ENCODE peak calls at places on chromosomes 3 and 15, in five cellular contexts. N, Y, H, P and I are unnamed samples.

GRCh38 chr3:71576966-71577459 is 6.5 kb downstream of the FOXP1 start:
- DNase-seq in N (no peak), Y (no peak), H (no peak), P (no peak), I (peak; percentile 23)

GRCh38 chr3:53846134-53846850 is at the start of the genes CHDH and IL17RB:
- DNase-seq in N (peak; percentile 7), Y (peak; percentile 74), H (no peak), P (peak; percentile 85), I (no peak)

GRCh38 chr15:36808401-36809160 is 229.2 kb downstream of the CDIN1 start:
- DNase-seq in N (no peak), Y (peak; percentile 53), H (no peak), P (no peak), I (no peak)

GRCh38 chr3:42544492-42545283 is 37.1 kb downstream of the SEC22C start:
- DNase-seq in N (no peak), Y (peak; percentile 73), H (no peak), P (no peak), I (no peak)

GRCh38 chr3:150743508-150743907 is 19.5 kb downstream of the SIAH2 start:
- DNase-seq in N (no peak), Y (no peak), H (no peak), P (no peak), I (no peak)

GRCh38 chr3:132283440-132283839 is 33.8 kb upstream of the ACP3 start:
- DNase-seq in N (no peak), Y (no peak), H (no peak), P (peak; percentile 13), I (no peak)

GRCh38 chr3:99577160-99577559 is 61.2 kb upstream of the COL8A1 start:
- DNase-seq in N (no peak), Y (no peak), H (no peak), P (no peak), I (no peak)

GRCh38 chr15:40297356-40297755 is 10.4 kb downstream of the PLCB2 start:
- DNase-seq in N (no peak), Y (no peak), H (no peak), P (no peak), I (no peak)

GRCh38 chr3:155352900-155353490 is 59.5 kb upstream of the STRIT1 start:
- DNase-seq in N (no peak), Y (no peak), H (no peak), P (peak; percentile 41), I (peak; percentile 12)

GRCh38 chr3:107641572-107642307 is 119.0 kb downstream of the BBX start:
- DNase-seq in N (no peak), Y (no peak), H (no peak), P (no peak), I (no peak)

GRCh38 chr3:185649414-185649813 is 63.3 kb downstream of the SENP2 start:
- DNase-seq in N (no peak), Y (no peak), H (no peak), P (no peak), I (no peak)

GRCh38 chr15:48975713-48976419 is 12.1 kb upstream of the SHC4 start:
- DNase-seq in N (peak; percentile 77), Y (peak; percentile 76), H (peak; percentile 42), P (peak; percentile 91), I (peak; percentile 69)

GRCh38 chr3:121998030-121998580 is 23.9 kb downstream of the ILDR1 start:
- DNase-seq in N (no peak), Y (no peak), H (no peak), P (no peak), I (no peak)

GRCh38 chr3:119930286-119930685 is 148.4 kb downstream of the NR1I2 start:
- DNase-seq in N (no peak), Y (no peak), H (no peak), P (no peak), I (no peak)

GRCh38 chr3:14555835-14556234 is 15.7 kb upstream of the GRIP2 start:
- DNase-seq in N (peak; percentile 7), Y (no peak), H (no peak), P (no peak), I (no peak)

GRCh38 chr3:9778102-9778501 is 8.4 kb upstream of the CAMK1 start:
- DNase-seq in N (peak; percentile 57), Y (no peak), H (no peak), P (no peak), I (no peak)

GRCh38 chr15:39075311-39075710 is 505.6 kb upstream of the THBS1 start:
- DNase-seq in N (no peak), Y (no peak), H (no peak), P (no peak), I (no peak)

GRCh38 chr15:79923515-79924169 is 26.8 kb upstream of the MTHFS start:
- DNase-seq in N (peak; percentile 98), Y (peak; percentile 96), H (peak; percentile 99), P (peak; percentile 99), I (peak; percentile 100)

GRCh38 chr3:100335137-100335833 is 728 bp downstream of the NIT2 start:
- DNase-seq in N (peak; percentile 7), Y (no peak), H (no peak), P (peak; percentile 45), I (peak; percentile 25)

GRCh38 chr3:150975992-150976368 is 3.5 kb upstream of the CLRN1 start:
- DNase-seq in N (no peak), Y (no peak), H (no peak), P (no peak), I (no peak)

GRCh38 chr15:82643992-82644391 is 3.2 kb downstream of the CPEB1 start:
- DNase-seq in N (no peak), Y (no peak), H (no peak), P (peak; percentile 18), I (no peak)

GRCh38 chr3:177618873-177619771 is 421.8 kb upstream of the TBL1XR1 start:
- DNase-seq in N (no peak), Y (no peak), H (no peak), P (no peak), I (no peak)

GRCh38 chr3:175655366-175655765 is 796.2 kb downstream of the NAALADL2 start:
- DNase-seq in N (no peak), Y (no peak), H (no peak), P (no peak), I (no peak)

GRCh38 chr3:66722675-66723074 is 221.9 kb upstream of the LRIG1 start:
- DNase-seq in N (no peak), Y (peak; percentile 19), H (no peak), P (peak; percentile 26), I (no peak)

GRCh38 chr3:42515391-42515916 is 13.0 kb downstream of the VIPR1 start:
- DNase-seq in N (no peak), Y (peak; percentile 80), H (no peak), P (no peak), I (no peak)

GRCh38 chr3:133540896-133541674 is 32.4 kb upstream of the CDV3 start:
- DNase-seq in N (no peak), Y (peak; percentile 40), H (no peak), P (no peak), I (no peak)

GRCh38 chr3:177439729-177440269 is 242.5 kb upstream of the TBL1XR1 start:
- DNase-seq in N (no peak), Y (no peak), H (no peak), P (no peak), I (no peak)